ENCODE peak calls at places on chromosomes 7 and 10, in four cellular contexts. N is cardiac muscle cell, G is SK-N-SH, Y is left ventricle myocardium inferior. I is an unnamed sample.

GRCh38 chr7:39950473-39951155 is 558 bp downstream of the CDK13 start:
- DNase-seq in G (peak; percentile 75), N (peak; percentile 59), Y (peak; percentile 61), I (peak; percentile 56)

GRCh38 chr10:70376436-70377378 is 5.7 kb downstream of the LRRC20 start:
- DNase-seq in N (no peak), G (no peak), Y (no peak), I (no peak)

GRCh38 chr10:62095341-62096071 is 173.1 kb downstream of the RTKN2 start:
- DNase-seq in Y (no peak), N (peak; percentile 80), G (no peak), I (no peak)

GRCh38 chr10:132096223-132096622 is 30.5 kb downstream of the JAKMIP3 start:
- DNase-seq in G (no peak), Y (no peak), N (peak; percentile 26), I (no peak)

GRCh38 chr10:125284875-125285597 is 124.7 kb upstream of the CTBP2 start:
- DNase-seq in N (no peak), Y (no peak), G (no peak), I (no peak)

GRCh38 chr7:17401806-17402627 is 103.6 kb downstream of the AHR start:
- DNase-seq in G (no peak), Y (no peak), N (no peak), I (no peak)

GRCh38 chr7:90211391-90212148 is at the start of gene STEAP2:
- DNase-seq in N (peak; percentile 98), G (peak; percentile 96), Y (peak; percentile 88), I (peak; percentile 93)

GRCh38 chr7:50822716-50823115 is 40.0 kb upstream of the GRB10 start:
- DNase-seq in N (no peak), Y (no peak), G (no peak), I (no peak)

GRCh38 chr10:122492955-122493597 is 31.7 kb downstream of the HTRA1 start:
- DNase-seq in G (no peak), N (peak; percentile 56), Y (no peak), I (no peak)

GRCh38 chr7:4700577-4701235 is 18.6 kb downstream of the FOXK1 start:
- DNase-seq in G (no peak), N (peak; percentile 96), Y (no peak), I (no peak)

GRCh38 chr7:12221414-12221813 is 10.3 kb downstream of the TMEM106B start:
- DNase-seq in G (no peak), N (peak; percentile 3), Y (no peak), I (no peak)

GRCh38 chr10:45008524-45009161 is 7.9 kb downstream of the ZNF22 start:
- DNase-seq in Y (no peak), N (peak; percentile 94), G (peak; percentile 57), I (peak; percentile 55)

GRCh38 chr7:25815711-25816110 is 336.3 kb upstream of the NFE2L3 start:
- DNase-seq in G (no peak), Y (no peak), N (no peak), I (no peak)

GRCh38 chr7:28033386-28033785 is 147.2 kb downstream of the JAZF1 start:
- DNase-seq in N (no peak), Y (no peak), G (no peak), I (no peak)

GRCh38 chr10:81873932-81874816 is 820 bp upstream of the NRG3 start:
- DNase-seq in N (peak; percentile 69), Y (peak; percentile 29), G (peak; percentile 90), I (peak; percentile 81)

GRCh38 chr7:151062399-151063211 is 3.2 kb downstream of the SLC4A2 start:
- DNase-seq in G (peak; percentile 81), Y (no peak), N (peak; percentile 72), I (peak; percentile 96)

GRCh38 chr10:119602241-119603095 is 5.7 kb upstream of the TIAL1 start:
- DNase-seq in G (no peak), N (peak; percentile 47), Y (no peak), I (no peak)

GRCh38 chr7:40947546-40947945 is 755.3 kb downstream of the INHBA start:
- DNase-seq in N (no peak), Y (no peak), G (no peak), I (no peak)

GRCh38 chr7:76997381-76998262 is 34.5 kb downstream of the SPDYE17 start:
- DNase-seq in Y (no peak), G (peak; percentile 44), N (no peak), I (no peak)

GRCh38 chr7:76998263-76998666 is 33.9 kb downstream of the SPDYE17 start:
- DNase-seq in G (peak; percentile 32), N (no peak), Y (no peak), I (no peak)
- H3K27ac ChIP-seq in G (no peak overlapping the region), N (no peak overlapping the region), Y (no peak overlapping the region), I (no peak overlapping the region)

GRCh38 chr10:58773942-58774341 is 261.3 kb downstream of the BICC1 start:
- DNase-seq in G (no peak), N (peak; percentile 62), Y (no peak), I (no peak)

GRCh38 chr10:58773351-58773750 is 260.7 kb downstream of the BICC1 start:
- DNase-seq in Y (no peak), N (no peak), G (no peak), I (no peak)

GRCh38 chr10:58778966-58779365 is 266.3 kb downstream of the BICC1 start:
- DNase-seq in N (no peak), Y (no peak), G (no peak), I (no peak)

GRCh38 chr10:58776613-58777318 is 264.1 kb downstream of the BICC1 start:
- DNase-seq in N (peak; percentile 67), G (no peak), Y (no peak), I (no peak)

GRCh38 chr10:58775960-58776574 is 263.4 kb downstream of the BICC1 start:
- DNase-seq in Y (no peak), G (no peak), N (peak; percentile 89), I (no peak)
- H3K4me3 ChIP-seq in Y (no peak overlapping the region), G (no peak overlapping the region), N (no peak overlapping the region), I (no peak overlapping the region)

GRCh38 chr7:130881091-130881798 is 147.2 kb upstream of the KLF14 start:
- DNase-seq in G (no peak), Y (no peak), N (no peak), I (no peak)
- H3K4me1 ChIP-seq in G (no peaks in the 10 kb centered on the region), Y (peaks cover 69% of the 10 kb centered on the region), N (no peaks in the 10 kb centered on the region), I (peaks cover 22% of the 10 kb centered on the region)

DNA sequence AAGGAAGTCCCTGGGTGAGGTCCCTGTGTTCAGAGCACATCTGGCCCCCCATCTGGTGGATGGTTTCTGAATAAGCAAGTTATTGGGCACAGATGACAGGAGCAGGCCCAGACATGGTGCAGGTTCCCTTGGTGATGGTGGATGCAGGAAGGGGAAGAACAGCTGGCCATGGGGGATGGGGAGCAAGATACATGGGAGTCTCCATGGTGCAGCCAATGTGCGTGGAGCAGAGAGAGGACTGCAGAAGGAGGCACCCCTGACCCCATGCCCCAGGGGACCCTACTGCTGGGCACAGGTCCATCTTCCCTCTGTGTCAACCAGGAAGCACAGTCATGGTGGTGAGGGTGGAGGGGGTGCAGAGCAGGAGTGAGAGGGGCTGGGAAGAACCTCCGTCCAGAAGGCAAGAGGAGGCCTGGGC is 43.8 kb upstream of the RABGEF1 start:
- DNase-seq in G (peak; percentile 76), Y (peak; percentile 22), N (peak; percentile 28), I (no peak)
- H3K27ac ChIP-seq in G (no peak overlapping the region), Y (no peak overlapping the region), N (no peak overlapping the region), I (no peak overlapping the region)

DNA sequence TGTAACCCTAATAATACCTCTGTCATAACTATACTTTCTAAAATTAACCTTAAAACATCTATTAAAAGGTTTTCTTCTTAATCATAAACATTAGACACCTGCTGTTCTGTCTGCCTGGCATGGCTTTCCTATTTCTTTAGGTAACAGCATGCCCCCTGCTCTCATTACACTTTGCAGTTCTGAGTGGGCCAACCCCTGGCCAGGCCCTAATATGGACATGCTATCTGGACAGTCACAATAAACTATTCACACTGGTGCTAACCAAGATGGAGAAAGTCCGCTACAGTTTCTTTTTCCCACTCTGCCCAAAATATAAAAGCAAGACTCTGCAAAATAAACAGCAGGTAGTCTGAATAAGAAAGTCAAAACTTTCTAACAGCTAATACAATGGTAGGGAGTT is 84.0 kb downstream of the ELAPOR2 start:
- DNase-seq in Y (no peak), G (no peak), N (no peak), I (no peak)
- H3K4me3 ChIP-seq in Y (no peak overlapping the region), G (no peak overlapping the region), N (no peak overlapping the region), I (no peak overlapping the region)

GRCh38 chr10:110350812-110351211 is 46.1 kb upstream of the SMNDC1 start:
- DNase-seq in G (no peak), Y (no peak), N (no peak), I (no peak)
- H3K4me1 ChIP-seq in G (peaks cover 9% of the 10 kb centered on the region), Y (peaks cover 17% of the 10 kb centered on the region), N (peaks cover 8% of the 10 kb centered on the region), I (peaks cover 4% of the 10 kb centered on the region)

GRCh38 chr7:123941391-123942180 is 16.5 kb downstream of the SPAM1 start:
- DNase-seq in N (no peak), G (no peak), Y (no peak), I (no peak)

GRCh38 chr7:123939784-123940183 is 14.7 kb downstream of the SPAM1 start:
- DNase-seq in Y (no peak), N (no peak), G (no peak), I (no peak)

GRCh38 chr7:123935436-123936381 is 10.7 kb downstream of the SPAM1 start:
- DNase-seq in G (no peak), N (no peak), Y (no peak), I (no peak)

GRCh38 chr7:123936388-123936787 is 11.3 kb downstream of the SPAM1 start:
- DNase-seq in N (no peak), G (no peak), Y (no peak), I (no peak)
- H3K27ac ChIP-seq in N (no peak overlapping the region), G (no peak overlapping the region), Y (no peak overlapping the region), I (no peak overlapping the region)

GRCh38 chr7:42606217-42606905 is 305.5 kb downstream of the C7orf25 start:
- DNase-seq in G (no peak), N (no peak), Y (no peak), I (no peak)

GRCh38 chr7:42603496-42603895 is 308.4 kb downstream of the C7orf25 start:
- DNase-seq in Y (no peak), G (no peak), N (no peak), I (no peak)

GRCh38 chr7:42605800-42606199 is 306.1 kb downstream of the C7orf25 start:
- DNase-seq in G (no peak), Y (no peak), N (no peak), I (no peak)

GRCh38 chr7:42605381-42605780 is 306.5 kb downstream of the C7orf25 start:
- DNase-seq in Y (no peak), N (peak; percentile 39), G (no peak), I (no peak)
- H3K4me3 ChIP-seq in Y (no peak overlapping the region), N (no peak overlapping the region), G (no peak overlapping the region), I (no peak overlapping the region)

I was measured in body of pancreas.